ENCODE peak calls at places on chromosomes 2 and 18, in nine cellular contexts. N is coronary artery; C is GM23338; V is NCI-H1417; Y is osteocyte; A is brain microvascular endothelial cell; Z is HuH-7.5; G is stimulated activated CD4-positive, alpha-beta T cell treated with anti-CD3 and anti-CD28 coated beads, Interleukin-4, amount 100 ng/mL, for 48 hours; B is B cell. W is an unnamed sample.

GRCh38 chr2:145484443-145485086 is 964.6 kb upstream of the ZEB2 start:
- DNase-seq in N (no peak), C (peak), V (no peak), Y (no peak), A (peak), Z (no peak), G (no peak), B (peak), W (no peak)

GRCh38 chr18:77140439-77141109 is 8.0 kb upstream of the MBP start:
- DNase-seq in N (peak), C (no peak), V (no peak), Y (no peak), A (no peak), Z (no peak), G (no peak), B (no peak), W (no peak)

GRCh38 chr2:79437416-79438281 is 75.2 kb upstream of the CTNNA2 start:
- DNase-seq in N (no peak), C (peak), V (no peak), Y (no peak), A (no peak), Z (no peak), G (no peak), B (no peak), W (no peak)

GRCh38 chr2:11140492-11140891 is 14.8 kb upstream of the SLC66A3 start:
- DNase-seq in N (no peak), C (no peak), V (no peak), Y (no peak), A (peak), Z (no peak), G (no peak), B (no peak), W (no peak)

GRCh38 chr2:171895781-171896180 is 1.7 kb upstream of the SLC25A12 start:
- DNase-seq in N (no peak), C (no peak), V (no peak), Y (no peak), A (no peak), Z (no peak), G (no peak), B (no peak), W (no peak)

GRCh38 chr2:213235741-213236140 is 48.5 kb upstream of the SPAG16 start:
- DNase-seq in N (no peak), C (no peak), V (no peak), Y (no peak), A (no peak), Z (no peak), G (no peak), B (no peak), W (no peak)

GRCh38 chr2:20137884-20138283 is 86.5 kb upstream of the LAPTM4A start:
- DNase-seq in N (peak), C (peak), V (no peak), Y (no peak), A (no peak), Z (no peak), G (no peak), B (no peak), W (no peak)

GRCh38 chr2:18430996-18431748 is 129.3 kb downstream of the RDH14 start:
- DNase-seq in N (no peak), C (no peak), V (no peak), Y (no peak), A (no peak), Z (no peak), G (no peak), B (no peak), W (no peak)

GRCh38 chr2:207258191-207258991 is 92.6 kb upstream of the KLF7 start:
- DNase-seq in N (peak), C (no peak), V (peak), Y (peak), A (peak), Z (no peak), G (no peak), B (no peak), W (no peak)

GRCh38 chr2:174438146-174438886 is 42.8 kb downstream of the SCRN3 start:
- DNase-seq in N (no peak), C (no peak), V (no peak), Y (no peak), A (no peak), Z (no peak), G (no peak), B (no peak), W (no peak)

GRCh38 chr2:54728669-54729120 is 5.2 kb downstream of the EML6 start:
- DNase-seq in N (no peak), C (no peak), V (no peak), Y (no peak), A (peak), Z (peak), G (no peak), B (no peak), W (no peak)

GRCh38 chr18:35284846-35285245 is 5.2 kb downstream of the ZSCAN30 start:
- DNase-seq in N (no peak), C (no peak), V (no peak), Y (no peak), A (no peak), Z (no peak), G (no peak), B (no peak), W (no peak)

GRCh38 chr2:55437515-55438390 is 18.1 kb upstream of the CCDC88A start:
- DNase-seq in N (no peak), C (no peak), V (no peak), Y (no peak), A (no peak), Z (no peak), G (no peak), B (no peak), W (no peak)

GRCh38 chr2:66456183-66457041 is 21.5 kb downstream of the MEIS1 start:
- DNase-seq in N (no peak), C (no peak), V (no peak), Y (no peak), A (no peak), Z (no peak), G (no peak), B (no peak), W (no peak)

GRCh38 chr2:234981197-234982095 is 29.6 kb downstream of the SH3BP4 start:
- DNase-seq in N (peak), C (peak), V (no peak), Y (peak), A (peak), Z (peak), G (no peak), B (no peak), W (no peak)

GRCh38 chr2:50438293-50438692 is 593.6 kb downstream of the NRXN1 start:
- DNase-seq in N (no peak), C (no peak), V (peak), Y (no peak), A (no peak), Z (no peak), G (no peak), B (no peak), W (no peak)

GRCh38 chr18:23162473-23162872 is 27.2 kb downstream of the CABLES1 start:
- DNase-seq in N (no peak), C (no peak), V (no peak), Y (no peak), A (no peak), Z (no peak), G (no peak), B (no peak), W (no peak)

GRCh38 chr18:48952287-48953095 is 1.7 kb upstream of the SMAD7 start:
- DNase-seq in N (peak), C (peak), V (peak), Y (peak), A (peak), Z (peak), G (no peak), B (peak), W (no peak)

GRCh38 chr2:238239872-238240760 is at the start of gene HES6:
- DNase-seq in N (peak), C (peak), V (peak), Y (peak), A (peak), Z (peak), G (peak), B (peak), W (no peak)

GRCh38 chr2:232438951-232439757 is 16.8 kb upstream of the ALPI start:
- DNase-seq in N (peak), C (no peak), V (no peak), Y (no peak), A (no peak), Z (no peak), G (peak), B (no peak), W (no peak)

GRCh38 chr2:59585657-59586056 is 967.8 kb downstream of the BCL11A start:
- DNase-seq in N (no peak), C (no peak), V (peak), Y (no peak), A (no peak), Z (no peak), G (no peak), B (no peak), W (no peak)

GRCh38 chr2:229795058-229795457 is 80.7 kb upstream of the DNER start:
- DNase-seq in N (no peak), C (no peak), V (no peak), Y (no peak), A (no peak), Z (no peak), G (no peak), B (no peak), W (no peak)

GRCh38 chr2:22894761-22895160 is 490.2 kb upstream of the KLHL29 start:
- DNase-seq in N (no peak), C (no peak), V (no peak), Y (peak), A (no peak), Z (no peak), G (no peak), B (no peak), W (peak)

GRCh38 chr2:52879561-52879960 is 888.0 kb upstream of the CHAC2 start:
- DNase-seq in N (no peak), C (no peak), V (no peak), Y (no peak), A (peak), Z (no peak), G (no peak), B (no peak), W (no peak)

GRCh38 chr18:48326901-48327675 is 82.1 kb downstream of the ZBTB7C start:
- DNase-seq in N (no peak), C (no peak), V (no peak), Y (no peak), A (peak), Z (no peak), G (no peak), B (no peak), W (no peak)

GRCh38 chr18:23333827-23334226 is 119.3 kb upstream of the RIOK3 start:
- DNase-seq in N (no peak), C (no peak), V (no peak), Y (no peak), A (no peak), Z (no peak), G (no peak), B (no peak), W (no peak)

GRCh38 chr2:196119926-196120325 is 51.3 kb upstream of the DNAH7 start:
- DNase-seq in N (no peak), C (no peak), V (no peak), Y (no peak), A (no peak), Z (no peak), G (no peak), B (no peak), W (no peak)

GRCh38 chr2:239669899-239670460 is 269.2 kb upstream of the HDAC4 start:
- DNase-seq in N (no peak), C (no peak), V (no peak), Y (peak), A (no peak), Z (no peak), G (no peak), B (no peak), W (no peak)

GRCh38 chr18:33212363-33212762 is 228.2 kb downstream of the CCDC178 start:
- DNase-seq in N (no peak), C (no peak), V (no peak), Y (no peak), A (no peak), Z (no peak), G (no peak), B (no peak), W (no peak)

GRCh38 chr2:160022162-160022561 is 40.3 kb downstream of the PLA2R1 start:
- DNase-seq in N (no peak), C (peak), V (no peak), Y (no peak), A (no peak), Z (no peak), G (no peak), B (no peak), W (no peak)

GRCh38 chr18:47288741-47289140 is 37.3 kb upstream of the SKOR2 start:
- DNase-seq in N (no peak), C (no peak), V (no peak), Y (peak), A (no peak), Z (no peak), G (no peak), B (no peak), W (peak)

GRCh38 chr2:173851256-173851655 is 113.9 kb downstream of the SP3 start:
- DNase-seq in N (peak), C (no peak), V (no peak), Y (no peak), A (no peak), Z (no peak), G (no peak), B (no peak), W (no peak)